ENCODE peak calls at places on chromosomes 5 and 9, in ten cellular contexts. One of them, this sample, is unnamed.
A peak's percentile ranks its signal among the peaks of the same experiment; 100 is the strongest.

GRCh38 chr9:110248361-110248760 is 7.9 kb downstream of the TXN start:
- DNase-seq in lung: no peak
- DNase-seq in GM12878: no peak
- DNase-seq in SJSA1: no peak
- DNase-seq in WERI-Rb-1: no peak
- DNase-seq in HCT116: no peak
- DNase-seq in A673: no peak
- DNase-seq in right atrium auricular region: no peak
- DNase-seq in neuronal stem cell: no peak
- DNase-seq in adipocyte: no peak
- DNase-seq in this sample: no peak

GRCh38 chr9:132997591-132997990 is 19.1 kb downstream of the GFI1B start:
- DNase-seq in lung: no peak
- DNase-seq in GM12878: no peak
- DNase-seq in SJSA1: peak; percentile 64
- DNase-seq in WERI-Rb-1: no peak
- DNase-seq in HCT116: no peak
- DNase-seq in A673: no peak
- DNase-seq in right atrium auricular region: no peak
- DNase-seq in neuronal stem cell: no peak
- DNase-seq in adipocyte: peak; percentile 33
- DNase-seq in this sample: no peak

GRCh38 chr5:99955962-99956361 is 579.2 kb upstream of the FAM174A start:
- DNase-seq in lung: no peak
- DNase-seq in GM12878: no peak
- DNase-seq in SJSA1: no peak
- DNase-seq in WERI-Rb-1: no peak
- DNase-seq in HCT116: no peak
- DNase-seq in A673: no peak
- DNase-seq in right atrium auricular region: no peak
- DNase-seq in neuronal stem cell: no peak
- DNase-seq in adipocyte: no peak
- DNase-seq in this sample: no peak

GRCh38 chr5:157511656-157512644 is 51.9 kb downstream of the NIPAL4 start:
- DNase-seq in lung: peak; percentile 74
- DNase-seq in GM12878: no peak
- DNase-seq in SJSA1: peak; percentile 100
- DNase-seq in WERI-Rb-1: no peak
- DNase-seq in HCT116: peak; percentile 66
- DNase-seq in A673: peak; percentile 78
- DNase-seq in right atrium auricular region: peak; percentile 96
- DNase-seq in neuronal stem cell: no peak
- DNase-seq in adipocyte: peak; percentile 97
- DNase-seq in this sample: no peak

GRCh38 chr9:19471737-19472648 is 63.2 kb downstream of the ACER2 start:
- DNase-seq in lung: peak; percentile 35
- DNase-seq in GM12878: no peak
- DNase-seq in SJSA1: no peak
- DNase-seq in WERI-Rb-1: peak; percentile 71
- DNase-seq in HCT116: peak; percentile 48
- DNase-seq in A673: peak; percentile 46
- DNase-seq in right atrium auricular region: peak; percentile 82
- DNase-seq in neuronal stem cell: peak; percentile 57
- DNase-seq in adipocyte: peak; percentile 69
- DNase-seq in this sample: no peak

GRCh38 chr9:137611623-137612609 is 6.4 kb downstream of the ARRDC1 start:
- DNase-seq in lung: peak; percentile 93
- DNase-seq in GM12878: no peak
- DNase-seq in SJSA1: peak; percentile 91
- DNase-seq in WERI-Rb-1: no peak
- DNase-seq in HCT116: peak; percentile 90
- DNase-seq in A673: no peak
- DNase-seq in right atrium auricular region: peak; percentile 70
- DNase-seq in neuronal stem cell: no peak
- DNase-seq in adipocyte: peak; percentile 72
- DNase-seq in this sample: no peak

GRCh38 chr5:79111387-79111959 is at the start of gene BHMT:
- DNase-seq in lung: no peak
- DNase-seq in GM12878: no peak
- DNase-seq in SJSA1: no peak
- DNase-seq in WERI-Rb-1: no peak
- DNase-seq in HCT116: no peak
- DNase-seq in A673: no peak
- DNase-seq in right atrium auricular region: no peak
- DNase-seq in neuronal stem cell: no peak
- DNase-seq in adipocyte: no peak
- DNase-seq in this sample: no peak

GRCh38 chr9:86282979-86283535 is 719 bp upstream of the ISCA1 start:
- DNase-seq in lung: no peak
- DNase-seq in GM12878: no peak
- DNase-seq in SJSA1: peak; percentile 64
- DNase-seq in WERI-Rb-1: no peak
- DNase-seq in HCT116: no peak
- DNase-seq in A673: peak; percentile 53
- DNase-seq in right atrium auricular region: no peak
- DNase-seq in neuronal stem cell: no peak
- DNase-seq in adipocyte: peak; percentile 66
- DNase-seq in this sample: no peak

GRCh38 chr5:126805108-126805507 is 28.2 kb downstream of the LMNB1 start:
- DNase-seq in lung: no peak
- DNase-seq in GM12878: no peak
- DNase-seq in SJSA1: no peak
- DNase-seq in WERI-Rb-1: no peak
- DNase-seq in HCT116: no peak
- DNase-seq in A673: no peak
- DNase-seq in right atrium auricular region: no peak
- DNase-seq in neuronal stem cell: no peak
- DNase-seq in adipocyte: peak; percentile 79
- DNase-seq in this sample: no peak

GRCh38 chr9:121324755-121325154 is 45.3 kb downstream of the STOM start:
- DNase-seq in lung: no peak
- DNase-seq in GM12878: no peak
- DNase-seq in SJSA1: no peak
- DNase-seq in WERI-Rb-1: no peak
- DNase-seq in HCT116: no peak
- DNase-seq in A673: no peak
- DNase-seq in right atrium auricular region: peak; percentile 58
- DNase-seq in neuronal stem cell: no peak
- DNase-seq in adipocyte: no peak
- DNase-seq in this sample: no peak

GRCh38 chr9:108877524-108877923 is 15.5 kb downstream of the ACTL7A start:
- DNase-seq in lung: no peak
- DNase-seq in GM12878: no peak
- DNase-seq in SJSA1: no peak
- DNase-seq in WERI-Rb-1: no peak
- DNase-seq in HCT116: no peak
- DNase-seq in A673: no peak
- DNase-seq in right atrium auricular region: no peak
- DNase-seq in neuronal stem cell: no peak
- DNase-seq in adipocyte: no peak
- DNase-seq in this sample: no peak

GRCh38 chr9:110578896-110579752 is at the start of gene SVEP1:
- DNase-seq in lung: no peak
- DNase-seq in GM12878: no peak
- DNase-seq in SJSA1: no peak
- DNase-seq in WERI-Rb-1: no peak
- DNase-seq in HCT116: no peak
- DNase-seq in A673: peak; percentile 44
- DNase-seq in right atrium auricular region: no peak
- DNase-seq in neuronal stem cell: peak; percentile 42
- DNase-seq in adipocyte: peak; percentile 82
- DNase-seq in this sample: no peak

GRCh38 chr5:12625667-12626263 is 721.5 kb upstream of the CTNND2 start:
- DNase-seq in lung: no peak
- DNase-seq in GM12878: no peak
- DNase-seq in SJSA1: no peak
- DNase-seq in WERI-Rb-1: no peak
- DNase-seq in HCT116: no peak
- DNase-seq in A673: no peak
- DNase-seq in right atrium auricular region: no peak
- DNase-seq in neuronal stem cell: no peak
- DNase-seq in adipocyte: no peak
- DNase-seq in this sample: no peak
- H3K9me3 ChIP-seq in lung: peaks cover 11% of the 10 kb centered on the region
- H3K9me3 ChIP-seq in GM12878: no peaks in the 10 kb centered on the region
- H3K9me3 ChIP-seq in SJSA1: no peaks in the 10 kb centered on the region
- H3K9me3 ChIP-seq in WERI-Rb-1: no peaks in the 10 kb centered on the region
- H3K9me3 ChIP-seq in HCT116: peaks cover 13% of the 10 kb centered on the region
- H3K9me3 ChIP-seq in A673: peaks cover 44% of the 10 kb centered on the region
- H3K9me3 ChIP-seq in right atrium auricular region: peaks cover 8% of the 10 kb centered on the region
- H3K9me3 ChIP-seq in neuronal stem cell: no peaks in the 10 kb centered on the region
- H3K9me3 ChIP-seq in adipocyte: peaks cover 6% of the 10 kb centered on the region
- H3K9me3 ChIP-seq in this sample: no peaks in the 10 kb centered on the region

DNA sequence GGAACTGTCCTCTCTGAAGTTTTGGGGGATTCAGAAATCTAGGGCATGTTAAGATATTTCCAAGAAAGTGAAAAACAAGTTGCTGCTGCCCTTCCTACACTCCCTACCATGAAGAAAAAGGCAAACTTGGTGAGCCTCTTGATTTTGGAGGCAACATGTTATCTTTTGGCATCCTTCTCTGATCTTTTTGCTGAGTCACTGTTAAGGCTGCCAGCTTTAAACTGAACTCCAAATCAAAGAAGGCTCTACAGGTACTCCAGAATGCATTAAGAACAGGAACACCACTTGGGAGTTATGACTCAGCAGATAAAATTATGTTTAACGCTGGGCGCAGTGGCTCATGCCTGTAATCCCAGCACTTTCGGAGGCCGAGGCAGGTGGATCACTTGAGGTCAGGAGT is 24.0 kb downstream of the PCDHB15 start:
- DNase-seq in lung: no peak
- DNase-seq in GM12878: no peak
- DNase-seq in SJSA1: no peak
- DNase-seq in WERI-Rb-1: no peak
- DNase-seq in HCT116: no peak
- DNase-seq in A673: no peak
- DNase-seq in right atrium auricular region: no peak
- DNase-seq in neuronal stem cell: no peak
- DNase-seq in adipocyte: no peak
- DNase-seq in this sample: no peak
- H3K9me3 ChIP-seq in lung: peaks cover 45% of the 10 kb centered on the region
- H3K9me3 ChIP-seq in GM12878: peaks cover 2% of the 10 kb centered on the region
- H3K9me3 ChIP-seq in SJSA1: peaks cover 57% of the 10 kb centered on the region
- H3K9me3 ChIP-seq in WERI-Rb-1: peaks cover 37% of the 10 kb centered on the region
- H3K9me3 ChIP-seq in HCT116: peaks cover 16% of the 10 kb centered on the region
- H3K9me3 ChIP-seq in A673: peaks cover 53% of the 10 kb centered on the region
- H3K9me3 ChIP-seq in right atrium auricular region: peaks cover 100% of the 10 kb centered on the region
- H3K9me3 ChIP-seq in neuronal stem cell: peaks cover 24% of the 10 kb centered on the region
- H3K9me3 ChIP-seq in adipocyte: peaks cover 99% of the 10 kb centered on the region
- H3K9me3 ChIP-seq in this sample: peaks cover 17% of the 10 kb centered on the region

GRCh38 chr5:36938129-36938528 is 61.6 kb downstream of the NIPBL start:
- DNase-seq in lung: no peak
- DNase-seq in GM12878: no peak
- DNase-seq in SJSA1: no peak
- DNase-seq in WERI-Rb-1: no peak
- DNase-seq in HCT116: no peak
- DNase-seq in A673: no peak
- DNase-seq in right atrium auricular region: no peak
- DNase-seq in neuronal stem cell: peak; percentile 4
- DNase-seq in adipocyte: no peak
- DNase-seq in this sample: no peak

GRCh38 chr5:36944024-36944423 is 67.5 kb downstream of the NIPBL start:
- DNase-seq in lung: no peak
- DNase-seq in GM12878: no peak
- DNase-seq in SJSA1: no peak
- DNase-seq in WERI-Rb-1: no peak
- DNase-seq in HCT116: no peak
- DNase-seq in A673: no peak
- DNase-seq in right atrium auricular region: no peak
- DNase-seq in neuronal stem cell: no peak
- DNase-seq in adipocyte: no peak
- DNase-seq in this sample: no peak

GRCh38 chr5:36936309-36936708 is 59.7 kb downstream of the NIPBL start:
- DNase-seq in lung: no peak
- DNase-seq in GM12878: no peak
- DNase-seq in SJSA1: no peak
- DNase-seq in WERI-Rb-1: no peak
- DNase-seq in HCT116: no peak
- DNase-seq in A673: no peak
- DNase-seq in right atrium auricular region: no peak
- DNase-seq in neuronal stem cell: no peak
- DNase-seq in adipocyte: no peak
- DNase-seq in this sample: no peak

GRCh38 chr5:36943584-36943983 is 67.0 kb downstream of the NIPBL start:
- DNase-seq in lung: no peak
- DNase-seq in GM12878: no peak
- DNase-seq in SJSA1: no peak
- DNase-seq in WERI-Rb-1: no peak
- DNase-seq in HCT116: no peak
- DNase-seq in A673: no peak
- DNase-seq in right atrium auricular region: no peak
- DNase-seq in neuronal stem cell: no peak
- DNase-seq in adipocyte: no peak
- DNase-seq in this sample: no peak

DNA sequence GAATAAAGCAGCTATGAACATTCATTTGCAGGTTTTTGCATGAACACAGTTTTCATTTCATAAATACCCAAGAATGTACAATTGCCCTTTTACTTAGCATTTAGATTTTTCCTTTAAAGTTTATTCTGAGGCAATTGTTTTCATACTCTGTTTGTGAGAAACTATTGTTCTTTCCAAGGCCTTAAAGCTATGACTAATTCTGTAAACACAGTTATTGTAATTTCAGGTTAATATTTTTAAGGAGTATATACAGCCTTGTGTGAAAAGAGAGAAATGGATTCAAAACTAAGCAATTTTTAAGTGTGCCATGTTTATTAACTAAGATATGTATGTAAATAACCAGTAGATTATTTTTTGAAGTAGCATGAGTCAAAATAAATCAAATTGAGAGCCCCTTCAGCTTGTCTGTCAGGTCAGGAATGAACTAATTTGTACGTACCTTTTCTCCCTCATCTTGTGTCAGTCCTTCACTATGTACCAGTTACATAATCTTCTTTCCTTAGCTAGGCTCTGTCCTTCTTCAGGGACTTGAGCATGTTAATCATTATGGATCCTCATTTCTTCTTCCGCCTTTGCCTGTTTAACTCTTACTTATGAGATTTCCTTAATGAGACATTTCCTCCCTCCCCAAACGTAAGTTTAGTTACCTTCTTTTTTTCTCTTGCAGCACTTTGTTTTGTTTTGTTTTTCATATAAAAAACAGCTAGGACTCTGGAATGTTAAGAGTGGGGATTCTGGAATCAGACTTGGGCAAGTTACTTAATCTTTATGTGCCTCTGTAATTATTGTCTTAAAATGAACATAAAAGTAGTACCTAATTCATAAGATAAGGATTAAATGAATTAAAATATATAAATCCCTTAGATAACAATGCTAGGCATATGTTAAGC is 63.6 kb downstream of the NIPBL start:
- DNase-seq in lung: no peak
- DNase-seq in GM12878: no peak
- DNase-seq in SJSA1: no peak
- DNase-seq in WERI-Rb-1: no peak
- DNase-seq in HCT116: no peak
- DNase-seq in A673: no peak
- DNase-seq in right atrium auricular region: no peak
- DNase-seq in neuronal stem cell: no peak
- DNase-seq in adipocyte: peak; percentile 25
- DNase-seq in this sample: no peak
- H3K9me3 ChIP-seq in lung: no peaks in the 10 kb centered on the region
- H3K9me3 ChIP-seq in GM12878: no peaks in the 10 kb centered on the region
- H3K9me3 ChIP-seq in SJSA1: no peaks in the 10 kb centered on the region
- H3K9me3 ChIP-seq in WERI-Rb-1: no peaks in the 10 kb centered on the region
- H3K9me3 ChIP-seq in HCT116: no peaks in the 10 kb centered on the region
- H3K9me3 ChIP-seq in A673: no peaks in the 10 kb centered on the region
- H3K9me3 ChIP-seq in right atrium auricular region: no peaks in the 10 kb centered on the region
- H3K9me3 ChIP-seq in neuronal stem cell: no peaks in the 10 kb centered on the region
- H3K9me3 ChIP-seq in adipocyte: no peaks in the 10 kb centered on the region
- H3K9me3 ChIP-seq in this sample: no peaks in the 10 kb centered on the region

GRCh38 chr9:14705079-14705478 is 11.8 kb upstream of the ZDHHC21 start:
- DNase-seq in lung: no peak
- DNase-seq in GM12878: no peak
- DNase-seq in SJSA1: no peak
- DNase-seq in WERI-Rb-1: no peak
- DNase-seq in HCT116: no peak
- DNase-seq in A673: no peak
- DNase-seq in right atrium auricular region: no peak
- DNase-seq in neuronal stem cell: no peak
- DNase-seq in adipocyte: no peak
- DNase-seq in this sample: no peak
- H3K9me3 ChIP-seq in lung: peaks cover 8% of the 10 kb centered on the region
- H3K9me3 ChIP-seq in GM12878: peaks cover 5% of the 10 kb centered on the region
- H3K9me3 ChIP-seq in SJSA1: no peaks in the 10 kb centered on the region
- H3K9me3 ChIP-seq in WERI-Rb-1: peaks cover 11% of the 10 kb centered on the region
- H3K9me3 ChIP-seq in HCT116: no peaks in the 10 kb centered on the region
- H3K9me3 ChIP-seq in A673: peaks cover 25% of the 10 kb centered on the region
- H3K9me3 ChIP-seq in right atrium auricular region: peaks cover 34% of the 10 kb centered on the region
- H3K9me3 ChIP-seq in neuronal stem cell: peaks cover 2% of the 10 kb centered on the region
- H3K9me3 ChIP-seq in adipocyte: peaks cover 34% of the 10 kb centered on the region
- H3K9me3 ChIP-seq in this sample: peaks cover 4% of the 10 kb centered on the region